ENCODE peak calls at places on chromosomes 12 and 14, in four cellular contexts. P is spleen, S is cardiac muscle cell, Q is RWPE1. W is an unnamed sample.

GRCh38 chr12:53948650-53949593 is 5.8 kb upstream of the HOXC12 start:
- DNase-seq in S (no peak), P (no peak), Q (no peak), W (no peak)

GRCh38 chr12:40718878-40719372 is 26.7 kb downstream of the CNTN1 start:
- DNase-seq in S (no peak), Q (no peak), P (no peak), W (no peak)

GRCh38 chr12:60335765-60336164 is 739.9 kb downstream of the SLC16A7 start:
- DNase-seq in P (no peak), Q (peak), S (peak), W (no peak)

GRCh38 chr12:54195736-54196347 is 7.1 kb upstream of the SMUG1 start:
- DNase-seq in S (peak), Q (no peak), P (peak), W (no peak)

GRCh38 chr14:31010935-31011334 is 14.5 kb upstream of the AP4S1 start:
- DNase-seq in P (no peak), S (no peak), Q (no peak), W (no peak)

GRCh38 chr14:30185832-30186231 is 258.2 kb upstream of the PRKD1 start:
- DNase-seq in S (no peak), Q (no peak), P (no peak), W (no peak)

GRCh38 chr14:71488703-71489141 is 443.5 kb upstream of the RGS6 start:
- DNase-seq in Q (no peak), P (no peak), S (peak), W (no peak)

GRCh38 chr12:84136862-84137367 is 775.7 kb downstream of the SLC6A15 start:
- DNase-seq in Q (peak), S (peak), P (no peak), W (no peak)

GRCh38 chr12:6061661-6062060 is 62.8 kb downstream of the VWF start:
- DNase-seq in S (peak), P (no peak), Q (no peak), W (no peak)

GRCh38 chr12:51923506-51924365 is 16.4 kb downstream of the ACVRL1 start:
- DNase-seq in Q (no peak), S (peak), P (peak), W (no peak)

GRCh38 chr12:13442457-13442856 is 245.9 kb downstream of the EMP1 start:
- DNase-seq in P (no peak), S (no peak), Q (no peak), W (no peak)

GRCh38 chr14:76920572-76921175 is 94.5 kb downstream of the LRRC74A start:
- DNase-seq in S (peak), P (no peak), Q (no peak), W (no peak)

GRCh38 chr14:55120466-55121144 is 8.4 kb upstream of the LGALS3 start:
- DNase-seq in S (peak), Q (no peak), P (no peak), W (no peak)

GRCh38 chr12:6056406-6057211 is 67.9 kb downstream of the VWF start:
- DNase-seq in Q (no peak), P (no peak), S (no peak), W (no peak)

GRCh38 chr14:96086032-96086431 is 46.9 kb downstream of the C14orf132 start:
- DNase-seq in Q (peak), P (no peak), S (peak), W (no peak)

GRCh38 chr12:91763654-91764439 is 381.8 kb downstream of the BTG1 start:
- DNase-seq in P (no peak), S (peak), Q (no peak), W (no peak)

GRCh38 chr14:81332725-81333124 is 67.4 kb downstream of the STON2 start:
- DNase-seq in S (no peak), Q (no peak), P (no peak), W (no peak)

GRCh38 chr12:128951448-128951847 is 98.2 kb downstream of the GLT1D1 start:
- DNase-seq in Q (no peak), P (no peak), S (no peak), W (no peak)

GRCh38 chr14:57704796-57705195 is 161.1 kb downstream of the SLC35F4 start:
- DNase-seq in Q (no peak), S (no peak), P (no peak), W (no peak)

GRCh38 chr12:1966561-1967211 is 37.6 kb downstream of the DCP1B start:
- DNase-seq in S (no peak), P (no peak), Q (no peak), W (no peak)

GRCh38 chr12:94326727-94327126 is 132.9 kb downstream of the CEP83 start:
- DNase-seq in S (peak), Q (no peak), P (no peak), W (no peak)

GRCh38 chr12:56338643-56339422 is at the start of gene IL23A:
- DNase-seq in S (no peak), Q (peak), P (peak), W (no peak)

GRCh38 chr14:50028458-50028857 is 87.9 kb downstream of the VCPKMT start:
- DNase-seq in S (no peak), Q (no peak), P (no peak), W (no peak)

GRCh38 chr14:50035214-50035613 is 81.2 kb downstream of the VCPKMT start:
- DNase-seq in P (no peak), Q (peak), S (no peak), W (no peak)

GRCh38 chr14:50027797-50028196 is 88.6 kb downstream of the VCPKMT start:
- DNase-seq in Q (no peak), P (no peak), S (peak), W (no peak)

GRCh38 chr14:50030049-50030448 is 86.3 kb downstream of the VCPKMT start:
- DNase-seq in S (no peak), P (no peak), Q (no peak), W (no peak)

GRCh38 chr14:50031534-50032313 is 84.6 kb downstream of the VCPKMT start:
- DNase-seq in S (no peak), P (no peak), Q (no peak), W (no peak)
- H3K27ac ChIP-seq in S (no peak), P (no peak), Q (no peak), W (no peak)

GRCh38 chr12:110348431-110349059 is 55.0 kb downstream of the ANAPC7 start:
- DNase-seq in S (no peak), P (no peak), Q (no peak), W (no peak)

GRCh38 chr12:110349096-110349495 is 54.4 kb downstream of the ANAPC7 start:
- DNase-seq in Q (no peak), P (no peak), S (no peak), W (no peak)

GRCh38 chr12:110351119-110351518 is 52.4 kb downstream of the ANAPC7 start:
- DNase-seq in Q (no peak), P (no peak), S (no peak), W (no peak)

GRCh38 chr12:110347767-110348166 is 55.7 kb downstream of the ANAPC7 start:
- DNase-seq in S (no peak), P (no peak), Q (no peak), W (no peak)

GRCh38 chr12:110349521-110350151 is 53.9 kb downstream of the ANAPC7 start:
- DNase-seq in S (peak), P (no peak), Q (no peak), W (no peak)
- H3K27ac ChIP-seq in S (peak), P (no peak), Q (peak), W (peak)

GRCh38 chr14:102781063-102781462 is 3.8 kb downstream of the TRAF3 start:
- DNase-seq in S (no peak), Q (no peak), P (peak), W (no peak)
- H3K27ac ChIP-seq in S (no peak), Q (no peak), P (no peak), W (no peak)

GRCh38 chr12:107477018-107477417 is 208.6 kb upstream of the PWP1 start:
- DNase-seq in Q (no peak), S (no peak), P (no peak), W (no peak)

GRCh38 chr12:107477946-107478610 is 207.5 kb upstream of the PWP1 start:
- DNase-seq in S (no peak), Q (peak), P (no peak), W (no peak)

GRCh38 chr12:107480836-107481608 is 204.6 kb upstream of the PWP1 start:
- DNase-seq in P (no peak), S (no peak), Q (no peak), W (no peak)

GRCh38 chr12:107475900-107476299 is 209.7 kb upstream of the PWP1 start:
- DNase-seq in P (no peak), S (no peak), Q (no peak), W (no peak)

GRCh38 chr12:107478881-107479280 is 206.7 kb upstream of the PWP1 start:
- DNase-seq in Q (no peak), P (no peak), S (no peak), W (no peak)
- H3K27ac ChIP-seq in Q (peak), P (no peak), S (no peak), W (no peak)

DNA sequence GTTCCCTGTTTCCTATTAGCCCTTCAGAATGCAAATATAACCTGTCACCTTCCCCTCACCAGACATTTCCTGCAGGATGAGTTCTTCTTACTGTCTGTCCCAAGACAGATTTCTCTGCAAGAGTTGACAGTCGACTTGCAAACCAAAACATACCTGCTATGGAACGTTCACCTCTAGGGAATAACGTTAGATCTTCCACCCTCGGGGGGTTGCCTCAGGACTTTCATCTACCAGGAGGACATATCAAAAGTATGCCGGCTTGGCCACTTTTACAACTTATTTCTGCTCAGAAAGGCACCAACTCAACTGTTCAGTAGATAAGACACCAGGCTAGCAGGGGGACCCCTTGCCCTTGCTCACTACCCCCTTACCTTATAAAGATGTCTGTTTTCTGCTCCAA is 92.5 kb downstream of the DAAM1 start:
- DNase-seq in S (no peak), Q (no peak), P (no peak), W (no peak)
- H3K27ac ChIP-seq in S (no peak), Q (peak), P (no peak), W (no peak)

GRCh38 chr12:25504744-25505143 is 48.3 kb downstream of the LMNTD1 start:
- DNase-seq in P (no peak), S (no peak), Q (no peak), W (no peak)
- H3K27ac ChIP-seq in P (no peak), S (no peak), Q (no peak), W (no peak)

GRCh38 chr12:104181313-104181712 is 34.3 kb upstream of the TXNRD1 start:
- DNase-seq in S (peak), Q (no peak), P (no peak), W (no peak)
- H3K27ac ChIP-seq in S (no peak), Q (no peak), P (no peak), W (no peak)

GRCh38 chr14:50830932-50831703 is at the start of gene NIN:
- DNase-seq in P (peak), Q (peak), S (peak), W (peak)

GRCh38 chr14:50830044-50830931 is 674 bp downstream of the NIN start:
- DNase-seq in Q (peak), S (peak), P (peak), W (peak)

GRCh38 chr14:50831704-50832130 is 755 bp upstream of the NIN start:
- DNase-seq in Q (no peak), S (no peak), P (no peak), W (no peak)

GRCh38 chr14:50829472-50830043 is 1.4 kb downstream of the NIN start:
- DNase-seq in Q (no peak), S (no peak), P (no peak), W (no peak)

DNA sequence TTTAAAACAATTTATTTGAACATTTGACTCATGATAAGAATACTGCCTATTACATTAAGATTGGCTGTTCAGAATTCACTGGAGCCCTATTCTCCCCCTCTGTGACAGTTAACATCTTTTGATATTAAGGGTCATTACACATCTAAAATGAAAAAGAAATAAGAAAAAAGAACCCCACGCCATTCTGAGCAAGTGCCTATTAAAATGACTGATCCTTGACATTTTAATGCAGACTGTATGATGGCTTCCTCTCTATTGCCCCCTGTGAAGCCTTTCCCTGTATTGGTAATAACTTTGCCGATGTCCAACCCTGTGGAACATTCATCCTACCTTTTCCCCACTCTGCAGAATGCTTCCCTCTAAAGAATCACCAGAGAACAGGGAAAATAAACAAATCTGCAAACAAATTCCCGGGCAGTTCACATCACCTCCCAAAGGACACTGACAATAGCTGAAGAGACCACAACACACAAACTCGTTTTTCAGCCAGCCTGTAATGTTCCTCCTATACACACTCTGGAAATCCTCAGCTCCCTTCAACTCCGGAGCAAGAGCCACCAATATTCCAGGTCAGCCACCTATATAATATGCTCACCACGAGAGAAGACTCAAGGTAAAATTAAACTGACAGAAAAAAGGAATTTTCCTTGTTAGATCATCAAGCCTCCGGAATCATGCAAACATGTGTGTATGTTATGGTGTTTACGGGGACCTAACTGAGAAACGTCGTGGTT is 2.1 kb downstream of the NIN start:
- DNase-seq in P (no peak), S (no peak), Q (no peak), W (no peak)
- H3K27ac ChIP-seq in P (no peak), S (no peak), Q (no peak), W (peak)

GRCh38 chr14:61470954-61471279 is 149.5 kb downstream of the PRKCH start:
- DNase-seq in Q (no peak), P (no peak), S (no peak), W (no peak)
- H3K27ac ChIP-seq in Q (peak), P (peak), S (peak), W (peak)